ENCODE peak calls at places on chromosomes 13 and 19, in eight cellular contexts. W is endothelial cell; Z is stimulated activated CD4-positive, alpha-beta T cell treated with anti-CD3 and anti-CD28 coated beads, TNF-alpha, amount 100 ng/mL, for 1 hour; B is NCI-H1092 treated with DMSO at 0.1 percent for 48 hours; U is pancreas; T is progenitor cell of endocrine pancreas; P is germinal center; V is GOT3. O is an unnamed sample.
A peak's percentile ranks its signal among the peaks of the same experiment; 100 is the strongest.

GRCh38 chr19:33514885-33515485 is 6.6 kb downstream of the PEPD start:
- DNase-seq in W (no peak), Z (no peak), B (no peak), U (no peak), T (no peak), P (no peak), V (no peak), O (no peak)

GRCh38 chr19:27794444-27795042 is 1418.4 kb downstream of the UQCRFS1 start:
- DNase-seq in W (peak; percentile 39), Z (no peak), B (no peak), U (peak; percentile 58), T (no peak), P (peak; percentile 33), V (no peak), O (no peak)

GRCh38 chr19:582497-583197 is 7.0 kb upstream of the HCN2 start:
- DNase-seq in W (no peak), Z (no peak), B (no peak), U (no peak), T (no peak), P (no peak), V (no peak), O (no peak)

GRCh38 chr19:18645035-18645511 is 8.2 kb downstream of the KLHL26 start:
- DNase-seq in W (no peak), Z (no peak), B (no peak), U (peak; percentile 55), T (no peak), P (no peak), V (no peak), O (no peak)

GRCh38 chr19:1251233-1251502 is 2.8 kb downstream of the MIDN start:
- DNase-seq in W (peak; percentile 63), Z (no peak), B (peak; percentile 25), U (peak; percentile 85), T (no peak), P (peak; percentile 38), V (no peak), O (peak; percentile 78)

GRCh38 chr13:21557995-21558394 is 46.0 kb downstream of the MICU2 start:
- DNase-seq in W (peak; percentile 8), Z (no peak), B (no peak), U (no peak), T (no peak), P (peak; percentile 24), V (no peak), O (no peak)

GRCh38 chr13:40125336-40125735 is 469.9 kb downstream of the COG6 start:
- DNase-seq in W (no peak), Z (no peak), B (no peak), U (no peak), T (no peak), P (no peak), V (no peak), O (no peak)

GRCh38 chr19:29568036-29568788 is 37.9 kb upstream of the POP4 start:
- DNase-seq in W (no peak), Z (no peak), B (no peak), U (no peak), T (no peak), P (no peak), V (no peak), O (no peak)

GRCh38 chr13:47843005-47843404 is 158.1 kb downstream of the SUCLA2 start:
- DNase-seq in W (no peak), Z (no peak), B (no peak), U (no peak), T (no peak), P (no peak), V (no peak), O (no peak)

GRCh38 chr19:49427855-49428546 is 2.8 kb downstream of the GFY start:
- DNase-seq in W (no peak), Z (no peak), B (no peak), U (no peak), T (no peak), P (no peak), V (no peak), O (no peak)

GRCh38 chr19:45137179-45137761 is 23.5 kb downstream of the NKPD1 start:
- DNase-seq in W (no peak), Z (no peak), B (peak; percentile 30), U (no peak), T (no peak), P (peak; percentile 66), V (no peak), O (no peak)

GRCh38 chr13:33868343-33868994 is 50.5 kb downstream of the RFC3 start:
- DNase-seq in W (no peak), Z (no peak), B (no peak), U (no peak), T (no peak), P (no peak), V (no peak), O (no peak)

GRCh38 chr19:1763648-1764292 is 10.5 kb downstream of the ONECUT3 start:
- DNase-seq in W (no peak), Z (no peak), B (no peak), U (no peak), T (no peak), P (no peak), V (no peak), O (no peak)

GRCh38 chr19:6062961-6063575 is 47.2 kb downstream of the RFX2 start:
- DNase-seq in W (no peak), Z (no peak), B (no peak), U (no peak), T (no peak), P (no peak), V (no peak), O (no peak)

GRCh38 chr19:21158523-21159135 is 16.8 kb downstream of the ZNF431 start:
- DNase-seq in W (no peak), Z (no peak), B (no peak), U (no peak), T (no peak), P (no peak), V (no peak), O (no peak)

GRCh38 chr19:18225702-18226468 is at the start of gene PDE4C:
- DNase-seq in W (peak; percentile 16), Z (no peak), B (no peak), U (peak; percentile 78), T (no peak), P (no peak), V (no peak), O (peak; percentile 14)

GRCh38 chr19:1647664-1648155 is 4.7 kb downstream of the TCF3 start:
- DNase-seq in W (no peak), Z (no peak), B (no peak), U (peak; percentile 58), T (no peak), P (peak; percentile 53), V (no peak), O (no peak)

GRCh38 chr19:294819-295686 is 3.9 kb upstream of the PLPP2 start:
- DNase-seq in W (peak; percentile 72), Z (no peak), B (peak; percentile 36), U (peak; percentile 74), T (peak; percentile 48), P (peak; percentile 66), V (no peak), O (peak; percentile 72)

GRCh38 chr19:11142528-11143171 is 12.9 kb downstream of the SPC24 start:
- DNase-seq in W (peak; percentile 71), Z (no peak), B (peak; percentile 56), U (peak; percentile 90), T (no peak), P (no peak), V (peak; percentile 87), O (no peak)

GRCh38 chr19:55206664-55207500 is 2.4 kb downstream of the PTPRH start:
- DNase-seq in W (peak; percentile 32), Z (no peak), B (peak; percentile 29), U (peak; percentile 96), T (peak; percentile 31), P (no peak), V (peak; percentile 32), O (peak; percentile 70)

GRCh38 chr13:92074658-92075057 is 676.2 kb downstream of the GPC5 start:
- DNase-seq in W (peak; percentile 14), Z (no peak), B (peak; percentile 40), U (no peak), T (no peak), P (no peak), V (no peak), O (no peak)

GRCh38 chr13:79936368-79937136 is 404.4 kb downstream of the SPRY2 start:
- DNase-seq in W (no peak), Z (no peak), B (peak; percentile 15), U (no peak), T (no peak), P (peak; percentile 1), V (peak; percentile 24), O (no peak)

GRCh38 chr13:99980201-99981114 is 1.1 kb upstream of the ZIC2 start:
- DNase-seq in W (peak; percentile 76), Z (no peak), B (peak; percentile 94), U (peak; percentile 87), T (peak; percentile 45), P (peak; percentile 64), V (no peak), O (peak; percentile 96)

O was measured in NCI-H1417.